ENCODE peak calls at places on chromosomes 7 and 10, in five cellular contexts. O is HepG2, N is tibial nerve, A is body of pancreas, C is transverse colon. M is an unnamed sample.

GRCh38 chr7:106774768-106775551 is 90.1 kb upstream of the PIK3CG start:
- DNase-seq in O (no peak), N (no peak), A (no peak), C (no peak), M (no peak)

GRCh38 chr7:33563010-33563409 is 342.3 kb upstream of the BMPER start:
- DNase-seq in O (no peak), N (no peak), A (no peak), C (no peak), M (no peak)

GRCh38 chr7:157080111-157080730 is 58.5 kb upstream of the UBE3C start:
- DNase-seq in O (no peak), N (no peak), A (no peak), C (no peak), M (no peak)

GRCh38 chr10:121570316-121570715 is 27.9 kb downstream of the FGFR2 start:
- DNase-seq in O (peak), N (no peak), A (no peak), C (no peak), M (no peak)

GRCh38 chr7:143372070-143372469 is 9.1 kb upstream of the ZYX start:
- DNase-seq in O (no peak), N (peak), A (peak), C (peak), M (no peak)

GRCh38 chr7:88377421-88377820 is 70.7 kb upstream of the STEAP4 start:
- DNase-seq in O (no peak), N (no peak), A (no peak), C (no peak), M (no peak)

GRCh38 chr7:26686448-26686981 is 177.9 kb downstream of the SKAP2 start:
- DNase-seq in O (peak), N (peak), A (peak), C (no peak), M (peak)

GRCh38 chr10:14327535-14327934 is 3.2 kb downstream of the FRMD4A start:
- DNase-seq in O (no peak), N (no peak), A (no peak), C (no peak), M (no peak)

GRCh38 chr7:1458676-1459511 is at the start of gene MICALL2:
- DNase-seq in O (peak), N (peak), A (peak), C (peak), M (peak)

GRCh38 chr7:1459512-1459892 is 232 bp upstream of the MICALL2 start:
- DNase-seq in O (peak), N (peak), A (peak), C (peak), M (peak)

GRCh38 chr7:1459930-1460756 is 873 bp upstream of the MICALL2 start:
- DNase-seq in O (no peak), N (peak), A (peak), C (peak), M (peak)

GRCh38 chr7:1461640-1462375 is 2.5 kb upstream of the MICALL2 start:
- DNase-seq in O (no peak), N (no peak), A (no peak), C (no peak), M (no peak)

GRCh38 chr7:1460757-1461639 is 1.7 kb upstream of the MICALL2 start:
- DNase-seq in O (peak), N (peak), A (peak), C (peak), M (peak)
- TF ChIP-seq POLR2A in O (peak), N (peak), A (no peak), C (peak), M (no peak)

DNA sequence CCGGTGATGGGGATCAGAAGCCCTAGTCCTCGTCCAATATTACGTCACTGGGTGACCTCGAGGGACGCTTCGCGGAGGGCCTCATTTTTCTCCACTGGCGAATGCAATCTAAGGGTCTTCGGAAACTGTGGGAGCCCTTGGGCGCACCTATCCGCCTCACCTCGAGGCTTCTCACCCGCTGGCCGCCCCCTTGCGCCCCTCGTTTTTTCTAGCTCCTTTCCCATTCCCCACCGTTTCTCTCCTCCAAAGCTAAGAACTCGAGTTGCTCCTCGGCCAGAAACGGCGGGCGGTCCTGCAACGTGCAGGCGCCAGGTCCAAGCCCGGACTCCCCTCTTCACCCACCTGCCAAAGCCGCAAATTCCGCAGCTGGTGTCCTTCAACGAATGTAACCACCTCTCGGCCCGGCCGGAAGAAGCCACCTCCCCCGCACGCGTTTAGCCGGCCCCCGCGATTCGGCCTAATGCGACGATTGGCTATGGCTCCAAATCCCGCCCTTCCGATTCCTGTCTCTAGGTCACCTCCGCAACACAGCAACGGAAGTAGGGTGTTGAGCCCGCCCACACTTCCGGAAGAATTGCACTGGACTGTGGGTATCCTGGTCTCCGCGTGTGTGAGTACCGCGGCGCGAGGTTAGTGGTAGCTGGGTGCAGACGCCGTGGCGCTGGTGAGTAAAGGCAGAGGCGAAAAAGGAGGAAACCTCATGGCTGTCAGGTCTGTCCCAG is at the start of the genes ATP5MK and PDCD11:
- DNase-seq in O (peak), N (peak), A (peak), C (peak), M (peak)
- TF ChIP-seq POLR2A in O (peak), N (no peak), A (peak), C (peak), M (peak)

DNA sequence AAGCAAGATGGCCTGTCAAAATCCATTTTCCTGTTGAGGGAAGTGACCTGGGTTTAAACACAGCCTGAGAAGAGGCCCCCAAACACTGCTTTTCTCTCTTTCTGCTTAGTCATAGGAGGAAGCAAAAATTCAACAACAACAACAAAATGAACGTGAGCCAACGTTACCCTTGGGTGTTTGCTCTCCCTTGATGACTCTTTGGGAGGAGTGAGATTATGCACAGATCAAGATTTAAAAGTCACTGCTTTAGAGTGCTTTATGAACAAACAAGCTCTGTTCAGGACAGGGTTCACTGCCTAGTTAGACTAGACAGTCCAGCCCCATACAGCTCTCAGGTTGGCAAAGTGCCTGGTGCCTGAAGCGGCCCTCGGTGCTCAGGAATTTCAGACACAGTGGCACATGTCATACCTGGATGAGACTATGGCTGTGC is 38.9 kb downstream of the DENND11 start:
- DNase-seq in O (peak), N (no peak), A (peak), C (peak), M (no peak)
- TF ChIP-seq POLR2A in O (no peak), N (no peak), A (no peak), C (no peak), M (no peak)

GRCh38 chr7:23597064-23597907 is at the start of gene CCDC126:
- DNase-seq in O (peak), N (peak), A (peak), C (peak), M (peak)
- TF ChIP-seq POLR2A in O (peak), N (peak), A (peak), C (peak), M (peak)

GRCh38 chr10:101031796-101032636 is 982 bp downstream of the SFXN3 start:
- DNase-seq in O (peak), N (peak), A (peak), C (peak), M (peak)
- TF ChIP-seq POLR2A in O (no peak), N (peak), A (no peak), C (peak), M (peak)

DNA sequence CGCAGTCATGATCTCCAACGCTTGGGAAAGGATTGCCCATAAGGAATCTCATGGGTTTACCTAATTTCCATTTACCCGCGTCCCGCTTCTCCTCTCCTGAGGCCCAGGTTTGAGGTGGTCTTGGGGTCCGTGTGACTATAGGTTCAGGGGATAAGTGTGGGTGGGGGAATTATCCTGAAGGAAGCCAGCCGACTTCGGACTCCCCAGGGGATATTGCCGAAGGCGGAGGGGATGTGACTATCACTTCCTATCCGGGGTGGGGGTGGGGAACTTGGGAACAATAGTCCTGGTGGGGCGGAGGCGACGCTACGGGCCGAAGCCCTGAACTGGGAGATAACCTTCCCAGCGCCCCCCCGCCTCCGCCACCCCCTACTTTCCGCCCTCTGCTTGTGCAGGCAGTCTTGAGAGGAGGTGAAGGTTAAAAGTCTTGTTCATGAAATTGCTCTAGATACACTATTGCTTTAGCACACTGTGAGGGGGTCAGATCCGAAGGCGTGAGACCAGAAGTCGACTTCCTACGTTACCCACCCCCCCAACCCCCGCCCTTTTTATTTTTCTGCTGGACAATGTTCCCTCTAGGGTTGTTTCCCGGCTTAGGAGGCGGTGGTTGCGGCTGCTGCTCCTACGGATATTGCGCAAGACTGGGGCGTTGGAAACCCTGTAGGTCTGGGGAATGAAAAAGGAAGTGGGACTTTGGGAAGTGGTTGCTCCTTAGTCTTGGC is 1.3 kb downstream of the PTPN12 start:
- DNase-seq in O (peak), N (peak), A (peak), C (peak), M (peak)
- TF ChIP-seq POLR2A in O (no peak), N (no peak), A (peak), C (no peak), M (peak)

DNA sequence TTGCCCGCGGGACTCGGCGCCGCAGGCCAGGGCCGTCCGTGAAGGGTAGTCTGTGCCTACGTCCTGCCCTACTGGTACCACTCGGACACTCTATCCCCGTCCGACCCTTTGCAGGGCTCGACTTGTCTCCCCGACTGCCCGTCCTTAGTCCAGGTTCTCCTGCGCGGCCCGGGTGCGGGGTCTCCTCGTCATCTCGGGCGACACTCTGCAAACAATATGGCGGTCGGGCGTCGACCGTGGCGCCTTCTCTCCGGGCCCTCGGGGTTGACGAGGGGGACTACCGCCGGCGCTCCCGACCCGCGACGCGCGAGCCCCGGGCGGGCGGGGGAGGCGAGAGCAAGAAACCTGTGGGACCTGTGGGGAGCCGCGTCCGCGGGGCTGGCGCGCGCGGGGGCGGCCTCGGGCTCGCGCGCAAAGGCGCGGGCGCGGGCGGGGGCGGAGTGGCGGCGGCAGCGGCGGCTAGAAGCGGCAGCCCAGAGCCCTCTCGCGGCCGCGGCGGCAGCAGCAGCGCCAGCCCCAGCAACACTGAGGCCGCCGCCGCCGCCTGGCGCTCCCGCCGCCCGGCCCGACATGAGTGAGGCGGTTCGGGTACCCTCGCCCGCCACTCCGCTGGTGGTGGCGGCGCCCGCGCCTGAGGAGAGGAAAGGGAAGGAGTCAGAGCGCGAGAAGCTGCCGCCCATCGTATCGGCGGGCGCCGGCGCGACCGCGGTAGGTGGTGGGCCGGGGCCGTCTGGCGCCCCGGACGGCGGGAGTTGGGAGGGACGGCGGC is at the start of gene HECTD2:
- DNase-seq in O (peak), N (peak), A (peak), C (peak), M (peak)
- TF ChIP-seq POLR2A in O (peak), N (peak), A (peak), C (peak), M (peak)

GRCh38 chr10:110567201-110568054 is at the start of gene SMC3:
- DNase-seq in O (peak), N (peak), A (peak), C (peak), M (peak)
- TF ChIP-seq POLR2A in O (peak), N (no peak), A (peak), C (peak), M (peak)

DNA sequence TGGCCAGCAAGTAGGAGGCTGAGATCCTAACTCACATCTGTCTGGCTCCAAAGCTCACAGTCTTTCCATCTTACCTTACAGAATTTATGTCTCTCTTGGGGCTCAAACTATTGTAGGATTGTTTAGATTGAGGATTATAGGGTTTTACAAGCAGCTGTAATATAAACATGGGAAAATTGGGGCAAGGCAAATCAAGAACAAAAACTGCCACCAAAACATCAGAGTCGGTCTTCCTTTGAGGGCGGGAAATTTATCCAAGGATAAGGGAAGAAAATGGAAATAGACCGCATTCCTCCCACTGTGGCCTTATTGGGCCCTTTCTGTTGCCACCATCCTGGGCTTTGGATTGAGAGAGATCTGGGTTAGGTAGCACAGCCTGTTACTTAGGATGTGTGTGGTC is 22.5 kb downstream of the RBM20 start:
- DNase-seq in O (no peak), N (no peak), A (no peak), C (no peak), M (no peak)
- TF ChIP-seq POLR2A in O (no peak), N (no peak), A (no peak), C (no peak), M (no peak)

M was measured in ovary.